ENCODE peak calls at places on chromosome 17, in ten cellular contexts. One of them, this sample, is unnamed.
A peak's percentile ranks its signal among the peaks of the same experiment; 100 is the strongest.

GRCh38 chr17:61533797-61534196 is 57.2 kb downstream of the NACA2 start:
- DNase-seq in EH: no peak
- DNase-seq in activated T-helper 1 cell treated with anti-CD3 and anti-CD28 coated beads, Interleukin-12 subunit alpha, Interleukin-12 subunit beta, Interleukin-2, Interleukin-4 antibody, amounts not matched to agents 30 ng/mL and 10 ng/mL and 1 ng/mL, durations not matched to agents 14 hours and 24 hours and 36 hours: no peak
- DNase-seq in endothelial cell: no peak
- DNase-seq in hippocampal formation: no peak
- DNase-seq in H9: no peak
- DNase-seq in activated CD4-positive, alpha-beta T cell treated with anti-CD3 and anti-CD28 coated beads for 1 hour: no peak
- DNase-seq in GM04504: no peak
- DNase-seq in LHCN-M2: no peak
- DNase-seq in NCI-H2081: no peak
- DNase-seq in this sample: no peak

GRCh38 chr17:37017355-37017754 is 68.6 kb downstream of the AATF start:
- DNase-seq in EH: no peak
- DNase-seq in activated T-helper 1 cell treated with anti-CD3 and anti-CD28 coated beads, Interleukin-12 subunit alpha, Interleukin-12 subunit beta, Interleukin-2, Interleukin-4 antibody, amounts not matched to agents 30 ng/mL and 10 ng/mL and 1 ng/mL, durations not matched to agents 14 hours and 24 hours and 36 hours: no peak
- DNase-seq in endothelial cell: no peak
- DNase-seq in hippocampal formation: no peak
- DNase-seq in H9: no peak
- DNase-seq in activated CD4-positive, alpha-beta T cell treated with anti-CD3 and anti-CD28 coated beads for 1 hour: no peak
- DNase-seq in GM04504: no peak
- DNase-seq in LHCN-M2: no peak
- DNase-seq in NCI-H2081: no peak
- DNase-seq in this sample: no peak

GRCh38 chr17:56629450-56630187 is 36.1 kb downstream of the NOG start:
- DNase-seq in EH: peak; percentile 56
- DNase-seq in activated T-helper 1 cell treated with anti-CD3 and anti-CD28 coated beads, Interleukin-12 subunit alpha, Interleukin-12 subunit beta, Interleukin-2, Interleukin-4 antibody, amounts not matched to agents 30 ng/mL and 10 ng/mL and 1 ng/mL, durations not matched to agents 14 hours and 24 hours and 36 hours: no peak
- DNase-seq in endothelial cell: peak; percentile 27
- DNase-seq in hippocampal formation: no peak
- DNase-seq in H9: peak; percentile 83
- DNase-seq in activated CD4-positive, alpha-beta T cell treated with anti-CD3 and anti-CD28 coated beads for 1 hour: no peak
- DNase-seq in GM04504: no peak
- DNase-seq in LHCN-M2: peak; percentile 48
- DNase-seq in NCI-H2081: no peak
- DNase-seq in this sample: no peak

GRCh38 chr17:32240745-32241144 is 24.9 kb upstream of the RHBDL3 start:
- DNase-seq in EH: peak; percentile 50
- DNase-seq in activated T-helper 1 cell treated with anti-CD3 and anti-CD28 coated beads, Interleukin-12 subunit alpha, Interleukin-12 subunit beta, Interleukin-2, Interleukin-4 antibody, amounts not matched to agents 30 ng/mL and 10 ng/mL and 1 ng/mL, durations not matched to agents 14 hours and 24 hours and 36 hours: no peak
- DNase-seq in endothelial cell: no peak
- DNase-seq in hippocampal formation: no peak
- DNase-seq in H9: peak; percentile 65
- DNase-seq in activated CD4-positive, alpha-beta T cell treated with anti-CD3 and anti-CD28 coated beads for 1 hour: no peak
- DNase-seq in GM04504: no peak
- DNase-seq in LHCN-M2: peak; percentile 19
- DNase-seq in NCI-H2081: no peak
- DNase-seq in this sample: no peak

GRCh38 chr17:2405247-2405926 is 4.5 kb upstream of the MNT start:
- DNase-seq in EH: peak; percentile 94
- DNase-seq in activated T-helper 1 cell treated with anti-CD3 and anti-CD28 coated beads, Interleukin-12 subunit alpha, Interleukin-12 subunit beta, Interleukin-2, Interleukin-4 antibody, amounts not matched to agents 30 ng/mL and 10 ng/mL and 1 ng/mL, durations not matched to agents 14 hours and 24 hours and 36 hours: no peak
- DNase-seq in endothelial cell: no peak
- DNase-seq in hippocampal formation: no peak
- DNase-seq in H9: no peak
- DNase-seq in activated CD4-positive, alpha-beta T cell treated with anti-CD3 and anti-CD28 coated beads for 1 hour: no peak
- DNase-seq in GM04504: peak; percentile 94
- DNase-seq in LHCN-M2: peak; percentile 95
- DNase-seq in NCI-H2081: no peak
- DNase-seq in this sample: no peak

GRCh38 chr17:9644910-9645751 is at the start of gene USP43:
- DNase-seq in EH: peak; percentile 15
- DNase-seq in activated T-helper 1 cell treated with anti-CD3 and anti-CD28 coated beads, Interleukin-12 subunit alpha, Interleukin-12 subunit beta, Interleukin-2, Interleukin-4 antibody, amounts not matched to agents 30 ng/mL and 10 ng/mL and 1 ng/mL, durations not matched to agents 14 hours and 24 hours and 36 hours: no peak
- DNase-seq in endothelial cell: peak; percentile 21
- DNase-seq in hippocampal formation: no peak
- DNase-seq in H9: peak; percentile 90
- DNase-seq in activated CD4-positive, alpha-beta T cell treated with anti-CD3 and anti-CD28 coated beads for 1 hour: no peak
- DNase-seq in GM04504: no peak
- DNase-seq in LHCN-M2: no peak
- DNase-seq in NCI-H2081: peak; percentile 25
- DNase-seq in this sample: peak; percentile 15

GRCh38 chr17:77887464-77888241 is 70.8 kb upstream of the TNRC6C start:
- DNase-seq in EH: peak; percentile 82
- DNase-seq in activated T-helper 1 cell treated with anti-CD3 and anti-CD28 coated beads, Interleukin-12 subunit alpha, Interleukin-12 subunit beta, Interleukin-2, Interleukin-4 antibody, amounts not matched to agents 30 ng/mL and 10 ng/mL and 1 ng/mL, durations not matched to agents 14 hours and 24 hours and 36 hours: peak; percentile 38
- DNase-seq in endothelial cell: no peak
- DNase-seq in hippocampal formation: peak; percentile 45
- DNase-seq in H9: no peak
- DNase-seq in activated CD4-positive, alpha-beta T cell treated with anti-CD3 and anti-CD28 coated beads for 1 hour: peak; percentile 66
- DNase-seq in GM04504: peak; percentile 46
- DNase-seq in LHCN-M2: peak; percentile 48
- DNase-seq in NCI-H2081: peak; percentile 52
- DNase-seq in this sample: peak; percentile 56

GRCh38 chr17:45346255-45347015 is 29.6 kb upstream of the MAP3K14 start:
- DNase-seq in EH: no peak
- DNase-seq in activated T-helper 1 cell treated with anti-CD3 and anti-CD28 coated beads, Interleukin-12 subunit alpha, Interleukin-12 subunit beta, Interleukin-2, Interleukin-4 antibody, amounts not matched to agents 30 ng/mL and 10 ng/mL and 1 ng/mL, durations not matched to agents 14 hours and 24 hours and 36 hours: no peak
- DNase-seq in endothelial cell: no peak
- DNase-seq in hippocampal formation: no peak
- DNase-seq in H9: peak; percentile 24
- DNase-seq in activated CD4-positive, alpha-beta T cell treated with anti-CD3 and anti-CD28 coated beads for 1 hour: no peak
- DNase-seq in GM04504: no peak
- DNase-seq in LHCN-M2: no peak
- DNase-seq in NCI-H2081: no peak
- DNase-seq in this sample: no peak

GRCh38 chr17:12673788-12674187 is 8.1 kb downstream of the MYOCD start:
- DNase-seq in EH: peak; percentile 71
- DNase-seq in activated T-helper 1 cell treated with anti-CD3 and anti-CD28 coated beads, Interleukin-12 subunit alpha, Interleukin-12 subunit beta, Interleukin-2, Interleukin-4 antibody, amounts not matched to agents 30 ng/mL and 10 ng/mL and 1 ng/mL, durations not matched to agents 14 hours and 24 hours and 36 hours: no peak
- DNase-seq in endothelial cell: no peak
- DNase-seq in hippocampal formation: no peak
- DNase-seq in H9: no peak
- DNase-seq in activated CD4-positive, alpha-beta T cell treated with anti-CD3 and anti-CD28 coated beads for 1 hour: no peak
- DNase-seq in GM04504: no peak
- DNase-seq in LHCN-M2: no peak
- DNase-seq in NCI-H2081: no peak
- DNase-seq in this sample: no peak

GRCh38 chr17:19364699-19365498 is 2.4 kb upstream of the B9D1 start:
- DNase-seq in EH: peak; percentile 52
- DNase-seq in activated T-helper 1 cell treated with anti-CD3 and anti-CD28 coated beads, Interleukin-12 subunit alpha, Interleukin-12 subunit beta, Interleukin-2, Interleukin-4 antibody, amounts not matched to agents 30 ng/mL and 10 ng/mL and 1 ng/mL, durations not matched to agents 14 hours and 24 hours and 36 hours: no peak
- DNase-seq in endothelial cell: no peak
- DNase-seq in hippocampal formation: no peak
- DNase-seq in H9: no peak
- DNase-seq in activated CD4-positive, alpha-beta T cell treated with anti-CD3 and anti-CD28 coated beads for 1 hour: no peak
- DNase-seq in GM04504: no peak
- DNase-seq in LHCN-M2: no peak
- DNase-seq in NCI-H2081: no peak
- DNase-seq in this sample: no peak

GRCh38 chr17:13415877-13416416 is 185.8 kb downstream of the HS3ST3A1 start:
- DNase-seq in EH: peak; percentile 89
- DNase-seq in activated T-helper 1 cell treated with anti-CD3 and anti-CD28 coated beads, Interleukin-12 subunit alpha, Interleukin-12 subunit beta, Interleukin-2, Interleukin-4 antibody, amounts not matched to agents 30 ng/mL and 10 ng/mL and 1 ng/mL, durations not matched to agents 14 hours and 24 hours and 36 hours: no peak
- DNase-seq in endothelial cell: no peak
- DNase-seq in hippocampal formation: no peak
- DNase-seq in H9: no peak
- DNase-seq in activated CD4-positive, alpha-beta T cell treated with anti-CD3 and anti-CD28 coated beads for 1 hour: no peak
- DNase-seq in GM04504: no peak
- DNase-seq in LHCN-M2: no peak
- DNase-seq in NCI-H2081: no peak
- DNase-seq in this sample: no peak

GRCh38 chr17:83127431-83128160 is 48.2 kb downstream of the METRNL start:
- DNase-seq in EH: no peak
- DNase-seq in activated T-helper 1 cell treated with anti-CD3 and anti-CD28 coated beads, Interleukin-12 subunit alpha, Interleukin-12 subunit beta, Interleukin-2, Interleukin-4 antibody, amounts not matched to agents 30 ng/mL and 10 ng/mL and 1 ng/mL, durations not matched to agents 14 hours and 24 hours and 36 hours: no peak
- DNase-seq in endothelial cell: no peak
- DNase-seq in hippocampal formation: no peak
- DNase-seq in H9: peak; percentile 21
- DNase-seq in activated CD4-positive, alpha-beta T cell treated with anti-CD3 and anti-CD28 coated beads for 1 hour: no peak
- DNase-seq in GM04504: no peak
- DNase-seq in LHCN-M2: no peak
- DNase-seq in NCI-H2081: no peak
- DNase-seq in this sample: no peak

GRCh38 chr17:2724783-2725164 is 13.2 kb upstream of the CLUH start:
- DNase-seq in EH: peak; percentile 39
- DNase-seq in activated T-helper 1 cell treated with anti-CD3 and anti-CD28 coated beads, Interleukin-12 subunit alpha, Interleukin-12 subunit beta, Interleukin-2, Interleukin-4 antibody, amounts not matched to agents 30 ng/mL and 10 ng/mL and 1 ng/mL, durations not matched to agents 14 hours and 24 hours and 36 hours: no peak
- DNase-seq in endothelial cell: peak; percentile 61
- DNase-seq in hippocampal formation: no peak
- DNase-seq in H9: peak; percentile 85
- DNase-seq in activated CD4-positive, alpha-beta T cell treated with anti-CD3 and anti-CD28 coated beads for 1 hour: peak; percentile 21
- DNase-seq in GM04504: no peak
- DNase-seq in LHCN-M2: no peak
- DNase-seq in NCI-H2081: no peak
- DNase-seq in this sample: peak; percentile 25

This sample was measured in activated B cell treated with CpG ODN at 0.5 μM for 24 hours.